ENCODE peak calls at places on chromosomes 6 and 20, in eight cellular contexts. L, X, Q, E, W, H, U and V are unnamed samples.

GRCh38 chr20:47205577-47206123 is 150.8 kb downstream of the ZMYND8 start:
- DNase-seq in Q (peak), E (peak), L (peak), U (peak), W (peak), H (peak), X (peak), V (peak)

GRCh38 chr6:159973951-159974350 is 5.1 kb downstream of the IGF2R start:
- DNase-seq in W (no peak), E (no peak), H (no peak), X (no peak), L (no peak), U (no peak), Q (no peak), V (no peak)

GRCh38 chr6:141309295-141309694 is 823.4 kb upstream of the GJE1 start:
- DNase-seq in H (no peak), L (no peak), U (no peak), E (no peak), Q (no peak), W (no peak), X (no peak), V (no peak)

GRCh38 chr6:403659-404655 is 12.4 kb downstream of the IRF4 start:
- DNase-seq in W (no peak), H (no peak), Q (no peak), E (no peak), L (no peak), X (no peak), U (no peak), V (no peak)

GRCh38 chr6:22153384-22154158 is 143.3 kb downstream of the PRL start:
- DNase-seq in E (no peak), U (no peak), H (no peak), Q (no peak), X (no peak), L (no peak), W (no peak), V (no peak)

GRCh38 chr6:158060447-158061360 is 79.0 kb downstream of the SYNJ2 start:
- DNase-seq in E (peak), L (peak), W (peak), H (peak), Q (peak), U (peak), X (no peak), V (peak)

GRCh38 chr6:129370268-129370916 is 339.6 kb downstream of the ARHGAP18 start:
- DNase-seq in X (peak), W (peak), U (peak), H (peak), E (peak), L (no peak), Q (no peak), V (no peak)

GRCh38 chr6:150134280-150134920 is 8.4 kb upstream of the PPP1R14C start:
- DNase-seq in E (no peak), L (no peak), H (no peak), U (no peak), X (no peak), Q (no peak), W (no peak), V (no peak)

GRCh38 chr6:33755070-33755869 is 8.6 kb upstream of the IP6K3 start:
- DNase-seq in L (no peak), E (no peak), X (no peak), W (no peak), U (no peak), Q (no peak), H (no peak), V (no peak)

GRCh38 chr6:79874531-79875132 is 72.7 kb downstream of the ELOVL4 start:
- DNase-seq in H (no peak), X (no peak), U (no peak), E (no peak), L (no peak), Q (no peak), W (no peak), V (no peak)

GRCh38 chr6:104305206-104305605 is 554.5 kb downstream of the HACE1 start:
- DNase-seq in E (no peak), H (no peak), U (no peak), W (no peak), Q (no peak), X (no peak), L (no peak), V (no peak)

GRCh38 chr6:130223508-130223907 is 757 bp upstream of the SAMD3 start:
- DNase-seq in E (peak), X (no peak), L (no peak), H (no peak), W (no peak), U (no peak), Q (no peak), V (no peak)

GRCh38 chr6:75301088-75301487 is 16.5 kb upstream of the TMEM30A start:
- DNase-seq in Q (no peak), L (no peak), W (no peak), E (no peak), U (no peak), H (no peak), X (no peak), V (no peak)

GRCh38 chr20:44762466-44763140 is 16.9 kb downstream of the KCNK15 start:
- DNase-seq in H (no peak), X (no peak), Q (no peak), W (no peak), L (no peak), U (no peak), E (no peak), V (no peak)

GRCh38 chr6:167825759-167826229 is 917 bp upstream of the AFDN start:
- DNase-seq in Q (no peak), E (no peak), H (peak), L (peak), X (peak), U (peak), W (peak), V (peak)

GRCh38 chr6:11848852-11849731 is 70.5 kb upstream of the ADTRP start:
- DNase-seq in X (no peak), Q (no peak), U (no peak), W (no peak), L (no peak), H (no peak), E (no peak), V (no peak)

GRCh38 chr6:6074190-6074589 is 67.5 kb upstream of the NRN1 start:
- DNase-seq in U (no peak), E (no peak), W (no peak), H (no peak), X (no peak), Q (no peak), L (no peak), V (no peak)

GRCh38 chr6:52503853-52504777 is 72.7 kb downstream of the TRAM2 start:
- DNase-seq in X (peak), E (no peak), U (peak), H (no peak), Q (peak), L (peak), W (peak), V (peak)

GRCh38 chr6:148021135-148021534 is 321.5 kb upstream of the SASH1 start:
- DNase-seq in L (no peak), W (no peak), H (no peak), Q (no peak), U (no peak), E (no peak), X (no peak), V (no peak)

GRCh38 chr6:47169785-47170685 is 127.9 kb upstream of the ADGRF1 start:
- DNase-seq in L (no peak), X (no peak), W (no peak), U (no peak), H (no peak), Q (no peak), E (no peak), V (no peak)

GRCh38 chr6:10429638-10430427 is 15.0 kb upstream of the TFAP2A start:
- DNase-seq in H (no peak), W (no peak), E (no peak), X (no peak), L (no peak), Q (no peak), U (no peak), V (no peak)

GRCh38 chr6:31680841-31681671 is at the start of gene LY6G5C:
- DNase-seq in L (peak), U (peak), H (peak), W (peak), X (peak), E (peak), Q (peak), V (peak)

GRCh38 chr6:85453490-85453889 is 3.6 kb downstream of the NT5E start:
- DNase-seq in U (no peak), W (no peak), L (no peak), E (no peak), Q (no peak), X (no peak), H (no peak), V (no peak)

GRCh38 chr20:38109657-38110524 is 55.2 kb downstream of the TGM2 start:
- DNase-seq in L (no peak), X (no peak), Q (peak), E (no peak), U (peak), W (no peak), H (no peak), V (no peak)

GRCh38 chr6:112010328-112010727 is 43.6 kb upstream of the CCN6 start:
- DNase-seq in H (no peak), W (no peak), U (no peak), X (no peak), Q (no peak), E (peak), L (peak), V (no peak)

GRCh38 chr6:34234667-34235604 is 1.7 kb upstream of the HMGA1 start:
- DNase-seq in L (no peak), H (no peak), W (no peak), E (peak), Q (no peak), X (no peak), U (no peak), V (no peak)

GRCh38 chr6:4892785-4893485 is 110.9 kb downstream of the RPP40 start:
- DNase-seq in E (no peak), H (no peak), Q (no peak), U (no peak), L (no peak), X (no peak), W (no peak), V (no peak)

GRCh38 chr20:59147197-59147596 is 16.4 kb upstream of the ZNF831 start:
- DNase-seq in W (no peak), L (no peak), Q (no peak), X (no peak), E (no peak), H (no peak), U (peak), V (no peak)

GRCh38 chr6:31776563-31776960 is 566 bp downstream of the VWA7 start:
- DNase-seq in U (no peak), Q (no peak), X (no peak), L (no peak), E (no peak), H (no peak), W (no peak), V (no peak)

GRCh38 chr6:101226677-101227135 is 166.8 kb upstream of the GRIK2 start:
- DNase-seq in E (no peak), L (no peak), X (peak), H (no peak), U (no peak), Q (no peak), W (no peak), V (no peak)

GRCh38 chr6:26328265-26328844 is 36.6 kb upstream of the BTN3A2 start:
- DNase-seq in X (no peak), U (no peak), W (no peak), Q (no peak), H (no peak), E (peak), L (no peak), V (no peak)

GRCh38 chr6:37182736-37183590 is 13.0 kb downstream of the PIM1 start:
- DNase-seq in E (peak), H (no peak), W (peak), Q (no peak), U (no peak), L (no peak), X (no peak), V (no peak)

GRCh38 chr6:106383573-106383972 is 23.1 kb downstream of the CRYBG1 start:
- DNase-seq in W (no peak), L (no peak), H (no peak), Q (no peak), U (no peak), X (no peak), E (no peak), V (no peak)

GRCh38 chr20:9285617-9286016 is 216.7 kb downstream of the PLCB4 start:
- DNase-seq in U (no peak), L (no peak), E (no peak), W (no peak), H (no peak), X (no peak), Q (no peak), V (no peak)

GRCh38 chr20:5191829-5192569 is 65.2 kb downstream of the CDS2 start:
- DNase-seq in L (no peak), U (no peak), H (peak), X (peak), Q (no peak), W (peak), E (peak), V (no peak)

DNA sequence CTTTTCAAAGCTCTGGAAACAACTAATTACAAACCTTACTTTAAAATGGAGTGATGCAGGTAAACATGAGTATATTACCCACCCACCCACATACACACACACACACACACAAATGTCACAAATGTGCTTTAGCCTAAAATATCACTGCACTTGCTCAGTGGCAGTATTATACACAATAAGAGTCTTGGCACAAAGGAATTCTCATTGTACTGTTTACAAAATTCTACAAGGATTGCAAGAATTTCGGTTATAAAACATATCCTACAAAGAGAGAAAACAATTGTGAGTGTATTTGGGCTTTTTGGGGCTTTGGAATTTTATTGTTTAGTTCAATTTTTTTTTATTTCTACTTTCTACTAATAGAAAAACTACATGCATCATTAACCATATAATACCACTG is 113.2 kb upstream of the BEND6 start:
- DNase-seq in Q (no peak), L (no peak), H (no peak), W (no peak), U (no peak), X (no peak), E (no peak), V (no peak)
- H3K27ac ChIP-seq in Q (peak), L (no peak), H (no peak), W (no peak), U (peak), X (peak), E (no peak), V (peak)

GRCh38 chr6:166573456-166574216 is 12.8 kb downstream of the RAMACL start:
- DNase-seq in U (no peak), H (no peak), X (no peak), E (no peak), W (no peak), Q (no peak), L (peak), V (no peak)

GRCh38 chr6:166579234-166579575 is 7.3 kb downstream of the RAMACL start:
- DNase-seq in W (no peak), H (no peak), E (no peak), X (no peak), U (no peak), Q (no peak), L (no peak), V (no peak)

GRCh38 chr6:166578536-166579233 is 7.8 kb downstream of the RAMACL start:
- DNase-seq in E (no peak), L (no peak), X (no peak), U (no peak), Q (no peak), H (no peak), W (no peak), V (no peak)

GRCh38 chr6:166572370-166573261 is 13.9 kb downstream of the RAMACL start:
- DNase-seq in E (no peak), L (peak), U (no peak), Q (no peak), W (no peak), H (no peak), X (no peak), V (no peak)

DNA sequence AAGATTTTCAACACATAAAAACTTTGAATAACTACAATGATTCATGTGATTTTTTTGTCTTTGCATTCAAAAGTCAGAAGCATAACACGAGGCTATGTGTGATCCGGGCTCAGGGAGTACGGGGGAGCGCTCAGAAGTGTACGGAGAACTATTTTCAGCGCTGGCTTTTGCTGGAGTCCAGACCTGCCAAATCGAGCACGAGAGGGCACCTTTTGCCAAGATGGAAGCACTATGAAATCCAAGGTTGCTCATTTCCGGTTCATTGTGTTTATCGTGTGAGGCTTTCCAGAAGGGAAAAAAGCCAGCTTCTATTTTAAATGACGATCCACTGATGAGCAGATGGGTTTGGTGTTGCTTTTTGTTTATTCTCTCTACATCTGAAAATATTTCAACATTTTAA is 11.3 kb downstream of the RAMACL start:
- DNase-seq in H (peak), Q (no peak), U (peak), E (no peak), L (no peak), W (no peak), X (no peak), V (no peak)
- H3K27ac ChIP-seq in H (peak), Q (peak), U (peak), E (no peak), L (no peak), W (no peak), X (no peak), V (no peak)

DNA sequence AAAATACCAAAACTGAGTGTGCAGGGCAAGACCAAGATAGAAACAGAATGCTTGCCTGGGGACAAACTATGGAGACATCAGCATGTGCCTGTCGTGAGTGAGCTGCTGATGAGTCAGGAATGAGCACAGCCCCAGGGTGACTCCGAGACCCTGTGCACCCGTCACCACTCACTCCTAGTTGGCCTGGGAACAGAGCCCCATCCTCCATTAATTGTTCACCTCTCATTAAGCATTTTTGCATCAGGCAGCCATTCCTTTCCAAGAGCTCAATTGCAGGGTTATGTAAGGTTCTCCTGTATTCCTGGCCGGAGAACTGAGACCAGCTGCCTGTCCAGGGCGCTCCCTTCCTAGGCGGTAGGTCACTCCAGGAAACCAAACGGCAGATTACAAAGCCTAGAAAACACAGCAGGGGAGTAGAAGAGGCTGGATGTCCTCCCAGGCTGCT is 532.8 kb upstream of the JARID2 start:
- DNase-seq in E (no peak), H (peak), Q (peak), X (no peak), U (peak), L (no peak), W (no peak), V (no peak)
- H3K27ac ChIP-seq in E (no peak), H (no peak), Q (peak), X (no peak), U (peak), L (no peak), W (no peak), V (no peak)

GRCh38 chr20:24314053-24314452 is 155.4 kb upstream of the SYNDIG1 start:
- DNase-seq in E (no peak), L (no peak), W (no peak), U (no peak), X (no peak), H (no peak), Q (no peak), V (no peak)
- H3K27ac ChIP-seq in E (no peak), L (no peak), W (no peak), U (no peak), X (no peak), H (no peak), Q (no peak), V (no peak)

DNA sequence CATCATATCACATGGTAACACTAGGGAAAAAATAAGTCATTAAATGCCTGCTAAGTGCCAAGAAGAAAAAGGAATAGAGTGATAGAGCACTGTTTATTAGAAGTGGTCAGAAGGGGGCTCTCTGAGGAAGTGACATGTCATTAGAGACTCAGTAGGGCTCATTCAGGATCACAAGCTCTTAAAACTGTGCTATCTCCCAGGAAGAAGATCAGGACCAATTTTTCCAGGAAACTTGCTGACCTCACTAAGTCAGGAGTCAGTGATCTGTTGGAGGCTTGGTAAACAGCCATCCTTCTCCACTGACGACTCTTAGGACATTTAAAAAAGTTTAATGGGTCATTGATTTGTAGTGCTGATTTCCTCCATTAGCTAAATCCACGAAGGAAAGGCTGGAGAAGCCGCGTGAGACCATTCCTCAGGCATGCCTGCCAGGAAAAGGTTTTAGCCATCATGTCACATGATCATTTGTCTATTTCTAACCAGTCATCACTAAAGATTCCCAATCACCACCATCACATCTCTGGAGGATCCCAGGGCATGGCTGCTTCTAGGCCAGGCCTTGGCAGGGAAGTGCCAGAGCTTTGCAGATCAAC is 5.9 kb upstream of the PTPN1 start:
- DNase-seq in L (no peak), H (no peak), E (no peak), Q (no peak), X (peak), W (no peak), U (no peak), V (no peak)
- H3K27ac ChIP-seq in L (peak), H (peak), E (peak), Q (peak), X (no peak), W (peak), U (peak), V (no peak)

GRCh38 chr6:169469028-169469427 is 215.4 kb upstream of the THBS2 start:
- DNase-seq in Q (no peak), X (no peak), E (no peak), W (no peak), L (no peak), U (no peak), H (no peak), V (no peak)
- H3K27ac ChIP-seq in Q (no peak), X (no peak), E (no peak), W (no peak), L (no peak), U (no peak), H (no peak), V (no peak)

DNA sequence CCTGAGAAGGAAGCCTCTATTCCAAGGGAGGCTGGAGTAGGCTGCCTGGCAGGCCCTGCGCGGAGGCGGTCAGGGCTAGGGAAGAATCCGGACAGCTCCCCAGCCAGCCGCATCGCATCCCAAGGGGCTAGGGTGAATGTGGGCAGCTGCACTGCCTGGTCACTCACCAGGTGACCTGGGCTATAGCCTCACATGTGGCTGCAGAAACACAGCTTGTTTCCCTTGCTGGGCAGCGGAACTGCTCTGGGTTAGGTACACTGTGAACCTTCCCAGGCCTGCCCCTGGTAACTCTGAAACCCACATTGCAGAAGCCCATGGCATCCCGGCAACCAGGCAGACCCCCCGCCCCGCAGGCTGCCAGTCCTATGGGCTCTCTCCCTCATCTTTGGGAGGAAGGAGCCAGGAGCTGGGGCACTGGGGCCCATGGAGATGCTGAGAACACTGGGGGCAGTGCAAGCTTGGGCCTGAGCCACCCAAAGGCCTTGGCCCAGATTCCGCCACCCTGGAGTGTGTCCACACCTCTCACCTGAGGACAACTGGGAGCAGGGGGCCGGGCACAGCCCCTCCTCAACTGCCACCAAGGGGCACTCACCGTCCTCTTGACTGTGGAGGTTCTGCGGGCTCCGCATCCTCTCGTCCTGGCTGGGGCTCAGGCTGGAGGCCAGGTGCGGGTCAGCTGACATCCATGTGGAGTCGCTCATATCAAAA is 111.0 kb downstream of the NOL4L start:
- DNase-seq in L (no peak), H (peak), U (no peak), E (no peak), X (no peak), Q (peak), W (no peak), V (peak)
- H3K27ac ChIP-seq in L (peak), H (peak), U (peak), E (peak), X (no peak), Q (peak), W (peak), V (peak)